ENCODE peak calls at places on chromosomes 4 and X, in eight cellular contexts. One of them, this sample, is unnamed.

GRCh38 chrX:77930581-77930980 is 20.1 kb downstream of the ATP7A start:
- DNase-seq in OCI-LY7: no peak
- DNase-seq in lower lobe of right lung: no peak
- DNase-seq in thyroid gland: no peak
- DNase-seq in A549: no peak
- DNase-seq in HL-60: no peak
- DNase-seq in HCT116: no peak
- DNase-seq in tibial nerve: no peak
- DNase-seq in this sample: no peak

GRCh38 chr4:87505862-87506261 is 23.3 kb downstream of the SPARCL1 start:
- DNase-seq in OCI-LY7: no peak
- DNase-seq in lower lobe of right lung: no peak
- DNase-seq in thyroid gland: no peak
- DNase-seq in A549: no peak
- DNase-seq in HL-60: no peak
- DNase-seq in HCT116: no peak
- DNase-seq in tibial nerve: no peak
- DNase-seq in this sample: no peak

GRCh38 chrX:111041018-111041462 is 55.0 kb upstream of the PAK3 start:
- DNase-seq in OCI-LY7: no peak
- DNase-seq in lower lobe of right lung: no peak
- DNase-seq in thyroid gland: no peak
- DNase-seq in A549: peak
- DNase-seq in HL-60: peak
- DNase-seq in HCT116: no peak
- DNase-seq in tibial nerve: no peak
- DNase-seq in this sample: no peak

GRCh38 chr4:188841523-188841922 is 702.3 kb downstream of the TRIML1 start:
- DNase-seq in OCI-LY7: no peak
- DNase-seq in lower lobe of right lung: no peak
- DNase-seq in thyroid gland: no peak
- DNase-seq in A549: no peak
- DNase-seq in HL-60: no peak
- DNase-seq in HCT116: no peak
- DNase-seq in tibial nerve: no peak
- DNase-seq in this sample: no peak

GRCh38 chr4:158042591-158043030 is 130.2 kb downstream of the GASK1B start:
- DNase-seq in OCI-LY7: no peak
- DNase-seq in lower lobe of right lung: no peak
- DNase-seq in thyroid gland: no peak
- DNase-seq in A549: no peak
- DNase-seq in HL-60: no peak
- DNase-seq in HCT116: no peak
- DNase-seq in tibial nerve: no peak
- DNase-seq in this sample: no peak

GRCh38 chr4:88028961-88029360 is 21.5 kb downstream of the PKD2 start:
- DNase-seq in OCI-LY7: no peak
- DNase-seq in lower lobe of right lung: no peak
- DNase-seq in thyroid gland: no peak
- DNase-seq in A549: no peak
- DNase-seq in HL-60: no peak
- DNase-seq in HCT116: no peak
- DNase-seq in tibial nerve: no peak
- DNase-seq in this sample: no peak

GRCh38 chr4:22607382-22607781 is 85.4 kb upstream of the GBA3 start:
- DNase-seq in OCI-LY7: peak
- DNase-seq in lower lobe of right lung: no peak
- DNase-seq in thyroid gland: peak
- DNase-seq in A549: peak
- DNase-seq in HL-60: peak
- DNase-seq in HCT116: peak
- DNase-seq in tibial nerve: no peak
- DNase-seq in this sample: peak

GRCh38 chr4:25560605-25561004 is 95.0 kb upstream of the SLC34A2 start:
- DNase-seq in OCI-LY7: no peak
- DNase-seq in lower lobe of right lung: peak
- DNase-seq in thyroid gland: no peak
- DNase-seq in A549: no peak
- DNase-seq in HL-60: no peak
- DNase-seq in HCT116: no peak
- DNase-seq in tibial nerve: no peak
- DNase-seq in this sample: no peak

GRCh38 chr4:38387348-38387747 is 276.7 kb upstream of the KLF3 start:
- DNase-seq in OCI-LY7: no peak
- DNase-seq in lower lobe of right lung: peak
- DNase-seq in thyroid gland: peak
- DNase-seq in A549: no peak
- DNase-seq in HL-60: no peak
- DNase-seq in HCT116: no peak
- DNase-seq in tibial nerve: peak
- DNase-seq in this sample: peak

GRCh38 chr4:115433501-115433900 is 320.1 kb upstream of the NDST4 start:
- DNase-seq in OCI-LY7: no peak
- DNase-seq in lower lobe of right lung: no peak
- DNase-seq in thyroid gland: no peak
- DNase-seq in A549: no peak
- DNase-seq in HL-60: no peak
- DNase-seq in HCT116: no peak
- DNase-seq in tibial nerve: no peak
- DNase-seq in this sample: no peak

GRCh38 chr4:83629945-83630684 is 94.2 kb downstream of the GPAT3 start:
- DNase-seq in OCI-LY7: no peak
- DNase-seq in lower lobe of right lung: peak
- DNase-seq in thyroid gland: no peak
- DNase-seq in A549: no peak
- DNase-seq in HL-60: peak
- DNase-seq in HCT116: no peak
- DNase-seq in tibial nerve: no peak
- DNase-seq in this sample: no peak

GRCh38 chrX:135388841-135389240 is 32.9 kb upstream of the SMIM10L2A start:
- DNase-seq in OCI-LY7: no peak
- DNase-seq in lower lobe of right lung: no peak
- DNase-seq in thyroid gland: no peak
- DNase-seq in A549: no peak
- DNase-seq in HL-60: no peak
- DNase-seq in HCT116: no peak
- DNase-seq in tibial nerve: no peak
- DNase-seq in this sample: no peak

GRCh38 chrX:135389243-135389642 is 32.5 kb upstream of the SMIM10L2A start:
- DNase-seq in OCI-LY7: no peak
- DNase-seq in lower lobe of right lung: no peak
- DNase-seq in thyroid gland: no peak
- DNase-seq in A549: no peak
- DNase-seq in HL-60: no peak
- DNase-seq in HCT116: no peak
- DNase-seq in tibial nerve: no peak
- DNase-seq in this sample: no peak

GRCh38 chrX:135393046-135393445 is 28.7 kb upstream of the SMIM10L2A start:
- DNase-seq in OCI-LY7: no peak
- DNase-seq in lower lobe of right lung: no peak
- DNase-seq in thyroid gland: no peak
- DNase-seq in A549: no peak
- DNase-seq in HL-60: peak
- DNase-seq in HCT116: no peak
- DNase-seq in tibial nerve: no peak
- DNase-seq in this sample: no peak

GRCh38 chrX:135391734-135392133 is 30.0 kb upstream of the SMIM10L2A start:
- DNase-seq in OCI-LY7: no peak
- DNase-seq in lower lobe of right lung: no peak
- DNase-seq in thyroid gland: no peak
- DNase-seq in A549: no peak
- DNase-seq in HL-60: no peak
- DNase-seq in HCT116: no peak
- DNase-seq in tibial nerve: no peak
- DNase-seq in this sample: no peak

GRCh38 chrX:135389717-135390116 is 32.0 kb upstream of the SMIM10L2A start:
- DNase-seq in OCI-LY7: no peak
- DNase-seq in lower lobe of right lung: no peak
- DNase-seq in thyroid gland: no peak
- DNase-seq in A549: peak
- DNase-seq in HL-60: no peak
- DNase-seq in HCT116: peak
- DNase-seq in tibial nerve: no peak
- DNase-seq in this sample: no peak
- H3K4me3 ChIP-seq in OCI-LY7: no peak
- H3K4me3 ChIP-seq in lower lobe of right lung: no peak
- H3K4me3 ChIP-seq in thyroid gland: no peak
- H3K4me3 ChIP-seq in A549: no peak
- H3K4me3 ChIP-seq in HL-60: no peak
- H3K4me3 ChIP-seq in HCT116: no peak
- H3K4me3 ChIP-seq in tibial nerve: no peak
- H3K4me3 ChIP-seq in this sample: no peak

DNA sequence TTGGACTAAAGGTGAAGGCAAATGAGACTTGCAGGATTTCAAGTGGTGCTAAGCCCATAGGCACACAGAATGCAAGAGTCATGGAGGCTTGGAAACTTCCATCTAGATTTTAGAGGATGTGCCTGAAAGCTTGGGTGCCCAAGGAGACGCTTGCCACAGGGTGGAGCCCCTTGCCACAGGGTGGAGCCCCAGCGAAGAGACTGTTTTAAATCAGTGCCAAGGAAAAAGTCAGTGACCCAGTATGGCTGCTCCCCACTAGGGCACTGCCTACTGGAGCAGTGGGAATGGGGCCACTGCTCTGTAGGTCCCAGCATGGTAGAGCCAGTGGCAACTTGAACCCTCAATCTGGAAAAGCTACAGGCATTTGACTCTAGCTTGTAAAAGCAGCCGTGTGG is 794.2 kb upstream of the LCORL start:
- DNase-seq in OCI-LY7: peak
- DNase-seq in lower lobe of right lung: no peak
- DNase-seq in thyroid gland: no peak
- DNase-seq in A549: no peak
- DNase-seq in HL-60: no peak
- DNase-seq in HCT116: no peak
- DNase-seq in tibial nerve: no peak
- DNase-seq in this sample: no peak
- TF ChIP-seq CTCF in OCI-LY7: peak
- TF ChIP-seq CTCF in lower lobe of right lung: no peak
- TF ChIP-seq CTCF in thyroid gland: no peak
- TF ChIP-seq CTCF in A549: no peak
- TF ChIP-seq CTCF in HL-60: no peak
- TF ChIP-seq CTCF in HCT116: peak
- TF ChIP-seq CTCF in tibial nerve: no peak
- TF ChIP-seq CTCF in this sample: no peak

DNA sequence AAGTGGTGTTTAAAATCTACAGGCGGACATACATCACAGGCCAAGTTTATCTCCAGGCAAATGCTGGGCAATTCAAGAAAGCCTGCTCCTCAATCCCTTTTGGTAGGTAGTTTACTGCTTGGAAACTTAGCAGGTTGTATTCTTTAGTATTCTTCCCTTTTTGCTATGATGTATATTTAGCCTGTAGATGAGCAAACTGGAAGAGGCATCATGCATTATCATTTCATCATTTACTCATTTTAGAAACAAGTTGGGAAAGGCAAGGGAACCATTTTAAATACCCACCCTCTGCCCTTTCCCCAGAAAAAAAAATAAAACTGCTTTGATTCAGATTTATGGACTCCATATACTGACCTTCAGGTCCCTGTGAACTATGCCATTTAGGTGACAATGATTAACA is 213.2 kb downstream of the CAMK2D start:
- DNase-seq in OCI-LY7: no peak
- DNase-seq in lower lobe of right lung: no peak
- DNase-seq in thyroid gland: no peak
- DNase-seq in A549: no peak
- DNase-seq in HL-60: no peak
- DNase-seq in HCT116: no peak
- DNase-seq in tibial nerve: no peak
- DNase-seq in this sample: no peak
- H3K27ac ChIP-seq in OCI-LY7: peak
- H3K27ac ChIP-seq in lower lobe of right lung: peak
- H3K27ac ChIP-seq in thyroid gland: no peak
- H3K27ac ChIP-seq in A549: peak
- H3K27ac ChIP-seq in HL-60: no peak
- H3K27ac ChIP-seq in HCT116: no peak
- H3K27ac ChIP-seq in tibial nerve: peak
- H3K27ac ChIP-seq in this sample: peak

GRCh38 chr4:186150926-186151325 is 40.4 kb upstream of the CYP4V2 start:
- DNase-seq in OCI-LY7: no peak
- DNase-seq in lower lobe of right lung: no peak
- DNase-seq in thyroid gland: no peak
- DNase-seq in A549: no peak
- DNase-seq in HL-60: no peak
- DNase-seq in HCT116: no peak
- DNase-seq in tibial nerve: no peak
- DNase-seq in this sample: no peak

GRCh38 chr4:186146443-186146842 is 41.9 kb downstream of the FAM149A start:
- DNase-seq in OCI-LY7: no peak
- DNase-seq in lower lobe of right lung: no peak
- DNase-seq in thyroid gland: no peak
- DNase-seq in A549: no peak
- DNase-seq in HL-60: no peak
- DNase-seq in HCT116: no peak
- DNase-seq in tibial nerve: no peak
- DNase-seq in this sample: no peak

GRCh38 chr4:186149872-186150271 is 41.5 kb upstream of the CYP4V2 start:
- DNase-seq in OCI-LY7: peak
- DNase-seq in lower lobe of right lung: no peak
- DNase-seq in thyroid gland: peak
- DNase-seq in A549: peak
- DNase-seq in HL-60: no peak
- DNase-seq in HCT116: no peak
- DNase-seq in tibial nerve: peak
- DNase-seq in this sample: peak

GRCh38 chr4:186151499-186151898 is 39.9 kb upstream of the CYP4V2 start:
- DNase-seq in OCI-LY7: no peak
- DNase-seq in lower lobe of right lung: no peak
- DNase-seq in thyroid gland: no peak
- DNase-seq in A549: no peak
- DNase-seq in HL-60: no peak
- DNase-seq in HCT116: no peak
- DNase-seq in tibial nerve: no peak
- DNase-seq in this sample: no peak

GRCh38 chr4:186148335-186148975 is 42.9 kb upstream of the CYP4V2 start:
- DNase-seq in OCI-LY7: no peak
- DNase-seq in lower lobe of right lung: no peak
- DNase-seq in thyroid gland: no peak
- DNase-seq in A549: no peak
- DNase-seq in HL-60: no peak
- DNase-seq in HCT116: no peak
- DNase-seq in tibial nerve: no peak
- DNase-seq in this sample: no peak
- H3K4me3 ChIP-seq in OCI-LY7: no peak
- H3K4me3 ChIP-seq in lower lobe of right lung: no peak
- H3K4me3 ChIP-seq in thyroid gland: no peak
- H3K4me3 ChIP-seq in A549: no peak
- H3K4me3 ChIP-seq in HL-60: no peak
- H3K4me3 ChIP-seq in HCT116: no peak
- H3K4me3 ChIP-seq in tibial nerve: no peak
- H3K4me3 ChIP-seq in this sample: peak

DNA sequence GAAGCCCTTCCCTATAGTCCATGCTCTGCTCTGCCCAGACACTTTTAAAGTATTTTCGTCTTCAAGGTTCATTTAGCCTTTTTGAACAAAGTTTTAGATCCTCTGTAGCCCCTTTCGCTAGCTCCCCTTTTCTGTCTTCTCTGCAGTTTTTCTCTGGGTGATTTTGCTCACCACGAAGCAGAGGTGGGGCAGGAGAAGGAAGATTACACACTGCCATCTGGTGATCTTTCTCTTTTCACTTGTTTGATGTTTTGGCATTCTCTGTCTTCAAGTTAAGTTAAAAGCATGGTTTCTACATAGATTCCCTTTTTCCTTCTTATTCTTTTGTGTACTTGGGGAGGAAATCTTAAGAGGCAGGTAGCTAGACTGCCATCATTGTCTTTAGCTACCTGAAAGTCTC is 43.9 kb downstream of the CC2D2A start:
- DNase-seq in OCI-LY7: no peak
- DNase-seq in lower lobe of right lung: no peak
- DNase-seq in thyroid gland: no peak
- DNase-seq in A549: no peak
- DNase-seq in HL-60: no peak
- DNase-seq in HCT116: no peak
- DNase-seq in tibial nerve: no peak
- DNase-seq in this sample: no peak
- TF ChIP-seq CTCF in OCI-LY7: no peak
- TF ChIP-seq CTCF in lower lobe of right lung: no peak
- TF ChIP-seq CTCF in thyroid gland: no peak
- TF ChIP-seq CTCF in A549: no peak
- TF ChIP-seq CTCF in HL-60: no peak
- TF ChIP-seq CTCF in HCT116: no peak
- TF ChIP-seq CTCF in tibial nerve: no peak
- TF ChIP-seq CTCF in this sample: no peak